ENCODE peak calls at places on chromosomes 3 and 15, in four cellular contexts. One of them, this sample, is unnamed.

GRCh38 chr3:24202071-24202470 is 257.0 kb downstream of the NR1D2 start:
- DNase-seq in H1: no peak
- DNase-seq in HepG2: no peak
- DNase-seq in GM12878: no peak
- DNase-seq in this sample: no peak

GRCh38 chr3:16480861-16481569 is 32.5 kb downstream of the RFTN1 start:
- DNase-seq in GM12878: no peak
- DNase-seq in HepG2: no peak
- DNase-seq in H1: no peak
- DNase-seq in this sample: peak; percentile 67

GRCh38 chr3:47747558-47747957 is 34.1 kb downstream of the SMARCC1 start:
- DNase-seq in HepG2: no peak
- DNase-seq in GM12878: no peak
- DNase-seq in H1: no peak
- DNase-seq in this sample: no peak

GRCh38 chr3:30852833-30853232 is 41.6 kb downstream of the GADL1 start:
- DNase-seq in HepG2: no peak
- DNase-seq in GM12878: no peak
- DNase-seq in H1: no peak
- DNase-seq in this sample: no peak

GRCh38 chr3:32484437-32484836 is 18.2 kb downstream of the CMTM6 start:
- DNase-seq in H1: no peak
- DNase-seq in GM12878: no peak
- DNase-seq in HepG2: no peak
- DNase-seq in this sample: no peak

GRCh38 chr15:40006003-40006402 is 33.0 kb downstream of the SRP14 start:
- DNase-seq in H1: no peak
- DNase-seq in HepG2: no peak
- DNase-seq in GM12878: no peak
- DNase-seq in this sample: no peak

GRCh38 chr3:161671141-161671540 is 174.5 kb downstream of the OTOL1 start:
- DNase-seq in HepG2: no peak
- DNase-seq in GM12878: no peak
- DNase-seq in H1: no peak
- DNase-seq in this sample: no peak

GRCh38 chr3:170410428-170411029 is 8.1 kb upstream of the CLDN11 start:
- DNase-seq in HepG2: no peak
- DNase-seq in H1: no peak
- DNase-seq in GM12878: no peak
- DNase-seq in this sample: peak; percentile 39

GRCh38 chr3:197242784-197243432 is 55.5 kb downstream of the DLG1 start:
- DNase-seq in HepG2: no peak
- DNase-seq in H1: no peak
- DNase-seq in GM12878: no peak
- DNase-seq in this sample: no peak

GRCh38 chr3:197248341-197248740 is 50.1 kb downstream of the DLG1 start:
- DNase-seq in H1: no peak
- DNase-seq in GM12878: no peak
- DNase-seq in HepG2: no peak
- DNase-seq in this sample: no peak

GRCh38 chr3:197241173-197241572 is 57.2 kb downstream of the DLG1 start:
- DNase-seq in HepG2: no peak
- DNase-seq in H1: no peak
- DNase-seq in GM12878: no peak
- DNase-seq in this sample: no peak

GRCh38 chr3:197249542-197249941 is 48.9 kb downstream of the DLG1 start:
- DNase-seq in GM12878: no peak
- DNase-seq in HepG2: no peak
- DNase-seq in H1: no peak
- DNase-seq in this sample: no peak

GRCh38 chr3:197244751-197245150 is 53.7 kb downstream of the DLG1 start:
- DNase-seq in HepG2: no peak
- DNase-seq in H1: no peak
- DNase-seq in GM12878: no peak
- DNase-seq in this sample: no peak
- H3K4me3 ChIP-seq in HepG2: no peak overlapping the region
- H3K4me3 ChIP-seq in H1: no peak overlapping the region
- H3K4me3 ChIP-seq in GM12878: no peak overlapping the region
- H3K4me3 ChIP-seq in this sample: no peak overlapping the region

GRCh38 chr3:54262541-54262940 is 140.2 kb downstream of the CACNA2D3 start:
- DNase-seq in H1: no peak
- DNase-seq in GM12878: no peak
- DNase-seq in HepG2: no peak
- DNase-seq in this sample: no peak

GRCh38 chr3:54262943-54263342 is 140.6 kb downstream of the CACNA2D3 start:
- DNase-seq in H1: no peak
- DNase-seq in HepG2: no peak
- DNase-seq in GM12878: no peak
- DNase-seq in this sample: no peak

GRCh38 chr3:54251705-54252104 is 129.4 kb downstream of the CACNA2D3 start:
- DNase-seq in GM12878: no peak
- DNase-seq in H1: no peak
- DNase-seq in HepG2: no peak
- DNase-seq in this sample: no peak

DNA sequence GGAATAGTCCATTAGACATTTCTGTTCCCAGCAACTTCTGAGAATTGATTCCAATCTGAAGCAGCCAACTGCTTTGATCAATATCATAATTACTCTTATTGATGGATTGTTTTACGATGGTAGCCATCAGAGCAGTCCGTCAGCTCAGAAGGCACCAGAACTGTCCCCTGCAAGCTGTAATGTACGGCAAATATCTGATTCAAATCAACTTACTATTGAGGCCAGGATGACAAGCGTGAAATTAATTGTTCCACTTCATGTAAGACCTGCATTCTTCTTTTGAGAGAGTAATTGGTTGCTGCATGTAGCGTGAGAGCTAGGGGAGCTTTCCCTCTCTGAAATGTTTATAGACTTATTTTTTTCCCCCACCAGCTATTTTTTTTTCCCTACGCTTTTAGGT is 134.8 kb downstream of the CACNA2D3 start:
- DNase-seq in GM12878: no peak
- DNase-seq in H1: no peak
- DNase-seq in HepG2: no peak
- DNase-seq in this sample: no peak
- TF ChIP-seq CREB1 in GM12878: no peak
- TF ChIP-seq CREB1 in H1: no peak
- TF ChIP-seq CREB1 in HepG2: no peak
- TF ChIP-seq CREB1 in this sample: no peak

DNA sequence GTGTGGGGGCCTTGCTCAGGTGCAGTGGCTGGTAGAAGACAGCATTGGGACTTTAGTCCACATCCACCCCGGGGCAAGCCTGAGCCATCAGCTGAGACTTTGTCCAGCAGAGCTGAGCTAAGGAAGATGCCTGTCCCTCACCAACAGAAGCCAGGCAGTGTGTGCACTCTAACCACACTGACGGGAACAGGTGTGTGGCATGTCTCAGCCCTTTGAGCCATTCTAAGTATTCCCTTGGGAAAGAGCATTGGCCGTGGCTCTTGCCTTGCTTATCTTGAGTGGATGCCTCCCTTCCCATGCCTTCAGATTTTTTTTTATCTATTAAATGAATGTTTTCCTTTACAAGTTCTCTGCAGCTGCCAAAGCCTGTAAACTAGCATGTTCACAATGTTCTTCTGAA is 3.5 kb downstream of the GABRA5 start:
- DNase-seq in HepG2: no peak
- DNase-seq in H1: no peak
- DNase-seq in GM12878: no peak
- DNase-seq in this sample: no peak
- TF ChIP-seq POLR2AphosphoS5 in HepG2: no peak
- TF ChIP-seq POLR2AphosphoS5 in H1: no peak
- TF ChIP-seq POLR2AphosphoS5 in GM12878: no peak
- TF ChIP-seq POLR2AphosphoS5 in this sample: no peak

DNA sequence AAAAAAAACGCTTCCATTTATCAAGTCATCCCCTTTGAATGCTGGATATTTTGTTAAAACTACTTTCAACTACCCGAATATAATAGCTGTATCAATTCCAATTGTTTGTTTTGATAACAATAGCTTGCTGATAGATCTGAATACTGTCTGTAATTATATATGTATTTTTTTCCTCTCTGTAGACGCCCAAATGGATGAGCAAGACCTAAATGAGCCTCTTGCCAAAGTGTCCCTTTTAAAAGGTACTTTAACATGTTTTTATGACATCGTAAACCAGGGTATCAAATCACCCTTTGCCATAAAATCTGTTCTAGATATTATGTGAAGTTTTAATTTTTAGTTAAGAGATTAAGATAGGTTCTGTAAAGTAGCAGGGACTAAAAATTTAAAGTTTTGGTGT is 111.5 kb upstream of the FLNB start:
- DNase-seq in GM12878: no peak
- DNase-seq in H1: no peak
- DNase-seq in HepG2: no peak
- DNase-seq in this sample: no peak
- H3K4me3 ChIP-seq in GM12878: no peak overlapping the region
- H3K4me3 ChIP-seq in H1: no peak overlapping the region
- H3K4me3 ChIP-seq in HepG2: no peak overlapping the region
- H3K4me3 ChIP-seq in this sample: no peak overlapping the region

GRCh38 chr3:8341853-8342252 is 159.8 kb upstream of the LMCD1 start:
- DNase-seq in H1: no peak
- DNase-seq in HepG2: no peak
- DNase-seq in GM12878: no peak
- DNase-seq in this sample: no peak

GRCh38 chr3:8338424-8338823 is 163.2 kb upstream of the LMCD1 start:
- DNase-seq in H1: no peak
- DNase-seq in HepG2: no peak
- DNase-seq in GM12878: no peak
- DNase-seq in this sample: peak; percentile 42

GRCh38 chr3:8336456-8336855 is 165.2 kb upstream of the LMCD1 start:
- DNase-seq in HepG2: peak; percentile 3
- DNase-seq in GM12878: no peak
- DNase-seq in H1: peak; percentile 68
- DNase-seq in this sample: peak; percentile 67
- TF ChIP-seq CREB1 in HepG2: no peak
- TF ChIP-seq CREB1 in GM12878: no peak
- TF ChIP-seq CREB1 in H1: no peak
- TF ChIP-seq CREB1 in this sample: no peak

This sample was measured in GM23338.